ENCODE peak calls at places on chromosomes 12 and 14, in ten cellular contexts. A, Y, T, V, D, J, L, K, E and P are unnamed samples.

GRCh38 chr12:64793610-64794009 is 30.8 kb upstream of the TBC1D30 start:
- DNase-seq in T (no peak), L (no peak), E (no peak), D (no peak), V (no peak), A (no peak), K (no peak), J (no peak), Y (no peak), P (no peak)

GRCh38 chr12:71685312-71685906 is 473 bp upstream of the TMEM19 start:
- DNase-seq in Y (peak), K (no peak), D (peak), T (no peak), J (no peak), L (no peak), A (no peak), V (no peak), E (no peak), P (no peak)

GRCh38 chr12:65415826-65416225 is 137.3 kb downstream of the MSRB3 start:
- DNase-seq in J (no peak), V (no peak), L (no peak), T (no peak), K (no peak), A (no peak), Y (no peak), D (peak), E (no peak), P (no peak)

GRCh38 chr12:59194794-59195193 is 274.5 kb upstream of the LRIG3 start:
- DNase-seq in V (peak), J (no peak), A (no peak), Y (no peak), T (no peak), E (peak), D (peak), L (no peak), K (no peak), P (no peak)

GRCh38 chr14:92475037-92475436 is 38.5 kb upstream of the RIN3 start:
- DNase-seq in J (no peak), Y (no peak), V (no peak), K (no peak), L (no peak), T (no peak), E (no peak), A (no peak), D (no peak), P (no peak)

GRCh38 chr14:55851301-55851700 is 266.9 kb upstream of the PELI2 start:
- DNase-seq in K (no peak), V (no peak), T (no peak), A (no peak), J (no peak), Y (no peak), L (no peak), E (no peak), D (no peak), P (no peak)

GRCh38 chr12:15230751-15231150 is 9.5 kb upstream of the RERG start:
- DNase-seq in E (no peak), Y (no peak), V (no peak), A (no peak), K (no peak), T (no peak), D (no peak), J (no peak), L (no peak), P (no peak)

GRCh38 chr14:31560759-31561154 is 447 bp upstream of the NUBPL start:
- DNase-seq in A (no peak), E (no peak), Y (no peak), L (no peak), K (no peak), J (peak), D (no peak), T (no peak), V (no peak), P (no peak)

GRCh38 chr14:100695423-100695738 is 31.3 kb upstream of the DLK1 start:
- DNase-seq in E (no peak), D (no peak), K (no peak), V (no peak), L (no peak), J (no peak), Y (no peak), A (no peak), T (no peak), P (peak)

GRCh38 chr14:102732924-102733323 is 44.3 kb upstream of the TRAF3 start:
- DNase-seq in Y (no peak), J (no peak), A (no peak), L (no peak), V (no peak), K (no peak), D (no peak), E (no peak), T (no peak), P (no peak)

GRCh38 chr12:104177663-104178501 is 37.7 kb upstream of the TXNRD1 start:
- DNase-seq in T (no peak), J (no peak), E (no peak), V (peak), Y (peak), L (no peak), A (no peak), K (peak), D (peak), P (no peak)

GRCh38 chr12:23133471-23133870 is 508.5 kb downstream of the ETNK1 start:
- DNase-seq in D (no peak), A (no peak), V (no peak), L (no peak), J (no peak), K (no peak), Y (no peak), T (no peak), E (no peak), P (no peak)

GRCh38 chr14:31024577-31025334 is 693 bp upstream of the AP4S1 start:
- DNase-seq in A (no peak), L (no peak), Y (no peak), E (no peak), D (no peak), K (no peak), T (no peak), V (no peak), J (no peak), P (no peak)

GRCh38 chr14:54785111-54785777 is 117.4 kb downstream of the GCH1 start:
- DNase-seq in T (no peak), L (no peak), J (no peak), E (no peak), K (no peak), A (no peak), Y (no peak), V (no peak), D (no peak), P (no peak)

GRCh38 chr14:59293934-59294661 is 105.6 kb downstream of the DAAM1 start:
- DNase-seq in A (no peak), J (no peak), Y (no peak), D (no peak), V (no peak), K (peak), L (no peak), T (no peak), E (no peak), P (no peak)

GRCh38 chr14:32480337-32480736 is 151.2 kb downstream of the AKAP6 start:
- DNase-seq in D (no peak), L (no peak), J (no peak), V (no peak), A (no peak), T (no peak), E (no peak), K (no peak), Y (no peak), P (no peak)

GRCh38 chr14:68104518-68104917 is 284.9 kb downstream of the RAD51B start:
- DNase-seq in Y (no peak), L (no peak), A (no peak), D (peak), J (no peak), T (no peak), V (no peak), K (no peak), E (no peak), P (no peak)

GRCh38 chr14:91155626-91156089 is 41.8 kb downstream of the DGLUCY start:
- DNase-seq in D (no peak), K (no peak), E (peak), J (no peak), A (no peak), Y (no peak), V (no peak), T (no peak), L (no peak), P (no peak)

GRCh38 chr12:24997496-24997895 is 48.6 kb upstream of the BCAT1 start:
- DNase-seq in A (no peak), Y (no peak), E (no peak), J (peak), L (no peak), K (no peak), T (no peak), V (no peak), D (no peak), P (no peak)

GRCh38 chr12:114783176-114783575 is 99.2 kb upstream of the TBX3 start:
- DNase-seq in K (no peak), E (no peak), V (no peak), Y (no peak), L (no peak), T (no peak), A (no peak), J (no peak), D (no peak), P (no peak)

GRCh38 chr14:89365071-89365801 is 51.8 kb downstream of the FOXN3 start:
- DNase-seq in T (no peak), V (no peak), J (peak), E (no peak), L (peak), A (no peak), Y (peak), D (no peak), K (no peak), P (no peak)

GRCh38 chr12:132952371-132953162 is 3.5 kb downstream of the ZNF605 start:
- DNase-seq in K (no peak), D (no peak), A (no peak), T (no peak), E (no peak), V (no peak), L (no peak), Y (no peak), J (no peak), P (no peak)

GRCh38 chr12:30764251-30764650 is 9.5 kb upstream of the CAPRIN2 start:
- DNase-seq in T (no peak), J (no peak), L (no peak), E (no peak), K (no peak), V (no peak), A (no peak), Y (no peak), D (no peak), P (no peak)

GRCh38 chr14:102451064-102451352 is 58.6 kb downstream of the ANKRD9 start:
- DNase-seq in V (no peak), D (no peak), Y (no peak), A (no peak), T (no peak), E (no peak), K (peak), J (no peak), L (no peak), P (no peak)

GRCh38 chr12:32535260-32535999 is 136.1 kb downstream of the FGD4 start:
- DNase-seq in A (no peak), L (no peak), K (peak), Y (peak), V (peak), J (no peak), E (peak), T (no peak), D (peak), P (peak)

GRCh38 chr12:18373176-18373575 is 111.9 kb downstream of the PIK3C2G start:
- DNase-seq in T (no peak), J (no peak), E (no peak), Y (no peak), A (no peak), L (no peak), D (no peak), K (no peak), V (no peak), P (no peak)

GRCh38 chr12:81083906-81084513 is 6.1 kb downstream of the ACSS3 start:
- DNase-seq in D (no peak), J (no peak), K (no peak), Y (no peak), V (no peak), E (no peak), T (no peak), A (no peak), L (no peak), P (no peak)

GRCh38 chr14:55964081-55964480 is 154.1 kb upstream of the PELI2 start:
- DNase-seq in Y (no peak), K (no peak), L (no peak), A (no peak), V (no peak), J (peak), T (no peak), E (no peak), D (no peak), P (no peak)

GRCh38 chr12:55060470-55060869 is 40.7 kb downstream of the NEUROD4 start:
- DNase-seq in V (no peak), J (peak), K (no peak), D (no peak), L (no peak), E (no peak), Y (no peak), T (no peak), A (no peak), P (no peak)

GRCh38 chr12:110109037-110109836 is 14.9 kb upstream of the IFT81 start:
- DNase-seq in K (peak), T (peak), E (peak), D (peak), Y (peak), J (no peak), L (no peak), V (peak), A (no peak), P (peak)

GRCh38 chr12:40253936-40254335 is 29.1 kb downstream of the LRRK2 start:
- DNase-seq in Y (no peak), T (no peak), K (no peak), L (no peak), E (no peak), D (no peak), J (no peak), A (no peak), V (no peak), P (no peak)

GRCh38 chr12:69708649-69709048 is 9.5 kb upstream of the BEST3 start:
- DNase-seq in E (no peak), T (no peak), K (no peak), A (no peak), D (peak), J (no peak), V (no peak), L (no peak), Y (no peak), P (no peak)
- TF ChIP-seq CTCF in E (no peak), T (no peak), K (no peak), A (peak), D (no peak), J (no peak), V (no peak), L (no peak), Y (no peak), P (peak)

DNA sequence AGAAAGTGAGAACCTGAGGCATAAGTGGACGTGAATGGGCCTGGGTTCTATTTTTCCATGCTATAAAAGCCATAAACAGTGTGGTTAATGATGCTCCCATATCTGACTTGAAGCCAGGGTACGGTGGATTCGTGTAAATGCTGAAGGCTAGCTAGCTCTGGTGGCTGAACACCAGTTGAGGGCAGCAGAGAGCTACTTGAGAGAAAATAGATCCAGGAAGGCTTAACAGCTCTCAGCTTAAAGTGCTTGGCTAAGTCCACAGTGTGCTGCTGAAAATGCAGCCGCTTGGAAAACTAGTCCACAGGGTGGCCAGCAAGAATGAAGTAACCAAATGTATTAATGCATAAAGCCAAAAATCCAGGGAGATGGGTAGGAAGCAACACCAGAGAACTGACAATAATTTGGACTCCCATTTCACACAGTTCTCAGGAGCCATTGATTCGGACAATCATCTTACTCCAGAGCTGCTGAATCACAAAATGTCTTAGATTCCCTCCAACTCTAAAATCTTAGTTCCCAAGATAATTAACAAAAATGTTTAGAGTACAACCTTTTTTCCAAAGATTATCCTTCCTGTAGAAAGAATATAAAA is 15.0 kb upstream of the FOXG1 start:
- DNase-seq in A (peak), T (no peak), E (peak), L (no peak), J (peak), D (peak), K (no peak), Y (no peak), V (no peak), P (peak)
- TF ChIP-seq CTCF in A (peak), T (peak), E (no peak), L (no peak), J (peak), D (peak), K (peak), Y (peak), V (peak), P (peak)

GRCh38 chr14:79668941-79669340 is 542.4 kb downstream of the DIO2 start:
- DNase-seq in Y (no peak), K (no peak), V (no peak), L (no peak), E (no peak), J (no peak), A (no peak), T (no peak), D (no peak), P (no peak)
- TF ChIP-seq CTCF in Y (no peak), K (no peak), V (no peak), L (no peak), E (no peak), J (no peak), A (no peak), T (no peak), D (no peak), P (no peak)

GRCh38 chr12:7907009-7907408 is 29.0 kb downstream of the SLC2A3 start:
- DNase-seq in L (no peak), A (peak), E (peak), T (no peak), D (peak), Y (peak), V (no peak), K (no peak), J (peak), P (peak)
- TF ChIP-seq CTCF in L (no peak), A (peak), E (no peak), T (peak), D (peak), Y (no peak), V (no peak), K (peak), J (no peak), P (no peak)

GRCh38 chr14:104967414-104968152 is 10.6 kb downstream of the AHNAK2 start:
- DNase-seq in K (peak), E (peak), T (peak), Y (no peak), A (no peak), V (peak), L (no peak), J (no peak), D (peak), P (peak)
- TF ChIP-seq CTCF in K (no peak), E (no peak), T (no peak), Y (no peak), A (no peak), V (no peak), L (no peak), J (no peak), D (no peak), P (no peak)

DNA sequence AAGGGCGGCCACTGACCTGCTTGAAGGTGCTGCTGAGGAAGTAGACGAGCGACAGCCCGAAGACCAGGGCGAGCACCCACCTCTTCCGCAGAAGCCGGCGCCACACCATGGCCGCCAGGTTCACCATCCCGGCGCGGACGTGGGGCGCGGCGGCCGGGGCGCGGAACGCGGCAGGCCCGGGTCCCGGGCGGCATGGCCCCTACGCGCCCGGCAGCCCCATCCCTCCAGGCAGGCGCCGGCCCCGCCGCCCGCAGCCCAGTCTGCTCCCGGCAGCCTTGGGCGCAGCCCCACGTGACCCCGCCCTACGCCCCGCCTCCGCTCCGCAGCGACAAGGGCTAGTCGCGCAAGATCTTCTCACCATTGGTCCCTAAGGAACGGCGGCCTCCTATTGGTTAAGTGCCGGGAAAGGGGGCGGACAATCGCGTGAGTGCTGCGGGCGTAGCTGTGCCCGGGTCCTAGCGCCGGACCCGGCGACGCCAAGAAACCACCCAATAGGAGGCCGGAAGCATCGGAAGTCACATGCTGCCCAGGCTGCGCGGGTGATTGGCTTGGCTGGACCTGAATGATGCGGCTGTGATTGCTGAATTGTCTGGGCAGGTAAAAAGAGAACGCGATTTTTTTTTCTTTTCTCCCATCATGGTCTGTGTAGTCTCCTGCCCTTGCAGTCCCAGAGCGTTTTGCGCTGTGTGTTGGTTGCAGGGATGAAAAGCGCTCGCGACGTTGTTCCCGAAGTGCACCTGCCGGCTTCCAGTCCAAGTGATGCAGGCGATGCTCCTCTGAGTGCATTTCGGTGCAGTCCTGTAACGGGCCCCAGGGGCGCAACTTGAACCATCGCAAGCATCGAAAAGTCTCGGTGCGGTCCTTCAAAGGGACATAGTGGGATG is at the start of the genes RNFT2 and SPRING1:
- DNase-seq in J (peak), A (peak), E (peak), Y (peak), D (peak), V (peak), K (peak), L (peak), T (peak), P (peak)
- TF ChIP-seq CTCF in J (no peak), A (peak), E (no peak), Y (no peak), D (no peak), V (no peak), K (no peak), L (no peak), T (no peak), P (peak)

GRCh38 chr14:69259531-69260245 is at the start of gene GALNT16:
- DNase-seq in E (peak), J (no peak), D (peak), L (no peak), T (no peak), V (peak), K (peak), A (peak), Y (peak), P (peak)
- TF ChIP-seq CTCF in E (no peak), J (no peak), D (peak), L (no peak), T (no peak), V (no peak), K (peak), A (peak), Y (no peak), P (peak)

DNA sequence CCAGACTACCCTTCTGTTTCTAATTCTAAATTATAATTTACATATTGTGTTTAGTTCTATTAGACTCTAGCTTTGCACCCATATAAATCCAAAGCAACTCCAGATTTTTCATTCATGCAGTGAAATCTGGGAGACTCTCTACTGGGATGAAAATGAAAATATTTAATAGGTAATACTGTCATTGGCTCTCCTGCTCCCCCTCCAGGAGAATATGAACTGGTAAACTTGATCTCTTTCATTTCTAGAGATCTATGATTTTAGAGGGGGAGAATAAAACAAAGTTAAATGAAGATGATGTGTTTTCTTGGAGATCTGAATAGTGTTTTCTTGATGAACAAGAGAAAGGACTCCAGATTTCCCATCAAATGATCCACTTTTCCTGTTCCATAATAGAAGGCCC is 104.3 kb upstream of the TMCC3 start:
- DNase-seq in K (no peak), E (no peak), V (no peak), A (no peak), J (no peak), Y (no peak), L (no peak), D (no peak), T (no peak), P (no peak)
- TF ChIP-seq CTCF in K (peak), E (no peak), V (no peak), A (peak), J (no peak), Y (no peak), L (no peak), D (peak), T (peak), P (no peak)